ENCODE peak calls at places on chromosomes 3 and 15, in five cellular contexts. R is fibroblast of lung, Q is lower lobe of right lung, P is uterus, I is IMR-90. W is an unnamed sample.

GRCh38 chr3:53776494-53777101 is 69.6 kb downstream of the CHDH start:
- DNase-seq in R (peak; percentile 52), Q (no peak), P (no peak), I (peak; percentile 8), W (no peak)

GRCh38 chr3:143207338-143207961 is 87.9 kb downstream of the CHST2 start:
- DNase-seq in R (peak; percentile 91), Q (no peak), P (no peak), I (peak; percentile 67), W (peak; percentile 46)

GRCh38 chr15:95561463-95561862 is 769.0 kb upstream of the NR2F2 start:
- DNase-seq in R (peak; percentile 62), Q (no peak), P (no peak), I (peak; percentile 55), W (peak; percentile 30)

GRCh38 chr3:38039899-38040261 is 872 bp downstream of the DLEC1 start:
- DNase-seq in R (peak; percentile 45), Q (peak; percentile 84), P (peak; percentile 57), I (peak; percentile 42), W (peak; percentile 41)

GRCh38 chr3:170436697-170437096 is 18.0 kb downstream of the CLDN11 start:
- DNase-seq in R (no peak), Q (no peak), P (no peak), I (no peak), W (no peak)

GRCh38 chr15:63514533-63514943 is 10.1 kb downstream of the USP3 start:
- DNase-seq in R (peak; percentile 75), Q (no peak), P (peak; percentile 51), I (peak; percentile 88), W (peak; percentile 90)

GRCh38 chr3:98563661-98564281 is 29.6 kb downstream of the CPOX start:
- DNase-seq in R (peak; percentile 79), Q (no peak), P (no peak), I (peak; percentile 61), W (peak; percentile 66)

GRCh38 chr3:72185549-72186484 is 400.9 kb upstream of the PROK2 start:
- DNase-seq in R (peak; percentile 92), Q (no peak), P (no peak), I (peak; percentile 80), W (peak; percentile 76)

GRCh38 chr3:184230603-184231528 is 1.5 kb downstream of the VWA5B2 start:
- DNase-seq in R (no peak), Q (no peak), P (no peak), I (no peak), W (no peak)

GRCh38 chr3:126540946-126541627 is 17.1 kb downstream of the CHST13 start:
- DNase-seq in R (no peak), Q (peak; percentile 41), P (peak; percentile 5), I (no peak), W (no peak)

GRCh38 chr3:196969660-196970546 is 1.3 kb upstream of the PIGZ start:
- DNase-seq in R (peak; percentile 27), Q (peak; percentile 78), P (no peak), I (peak; percentile 35), W (peak; percentile 55)

GRCh38 chr15:77565516-77565915 is 67.2 kb downstream of the LINGO1 start:
- DNase-seq in R (no peak), Q (no peak), P (no peak), I (no peak), W (no peak)

GRCh38 chr3:139302084-139302800 is 41.6 kb upstream of the MRPS22 start:
- DNase-seq in R (peak; percentile 100), Q (no peak), P (peak; percentile 39), I (peak; percentile 99), W (peak; percentile 99)

GRCh38 chr15:25882466-25882865 is 19.3 kb upstream of the ATP10A start:
- DNase-seq in R (peak; percentile 49), Q (no peak), P (no peak), I (peak; percentile 39), W (no peak)

GRCh38 chr3:141575879-141576743 is 89.3 kb downstream of the RASA2 start:
- DNase-seq in R (peak; percentile 11), Q (no peak), P (no peak), I (peak; percentile 40), W (peak; percentile 58)

GRCh38 chr15:63699391-63699790 is 102.2 kb downstream of the FBXL22 start:
- DNase-seq in R (no peak), Q (no peak), P (no peak), I (no peak), W (no peak)

GRCh38 chr3:128495435-128495970 is 2.5 kb upstream of the GATA2 start:
- DNase-seq in R (no peak), Q (no peak), P (peak; percentile 34), I (no peak), W (no peak)

GRCh38 chr3:121152573-121152972 is 244.6 kb downstream of the STXBP5L start:
- DNase-seq in R (peak; percentile 12), Q (no peak), P (no peak), I (no peak), W (peak; percentile 53)

GRCh38 chr15:96750361-96750760 is 419.9 kb downstream of the NR2F2 start:
- DNase-seq in R (no peak), Q (no peak), P (no peak), I (no peak), W (no peak)

GRCh38 chr3:185399629-185400339 is 36.8 kb downstream of the MAP3K13 start:
- DNase-seq in R (no peak), Q (no peak), P (no peak), I (no peak), W (no peak)

GRCh38 chr3:73563896-73564582 is 60.7 kb downstream of the PDZRN3 start:
- DNase-seq in R (peak; percentile 73), Q (no peak), P (no peak), I (peak; percentile 49), W (peak; percentile 13)

DNA sequence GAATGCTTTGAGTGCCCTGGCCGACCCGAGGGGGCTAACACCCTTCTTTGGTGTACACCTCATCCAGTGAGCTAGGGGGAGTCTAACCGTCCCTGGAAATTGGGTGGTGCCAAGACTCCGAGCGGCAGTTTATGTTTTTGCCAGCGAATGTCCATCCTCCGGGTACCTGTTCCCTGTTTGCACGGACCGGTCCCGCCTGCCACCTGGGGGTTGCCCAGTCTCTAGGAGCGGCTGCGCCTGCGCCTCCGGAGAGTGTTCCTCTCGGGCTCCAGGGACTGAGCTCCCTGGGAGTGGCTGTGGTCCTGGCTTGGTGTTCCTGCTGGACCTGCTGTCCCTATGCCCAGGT is 913 bp upstream of the WNT7A start:
- DNase-seq in R (no peak), Q (peak; percentile 63), P (no peak), I (no peak), W (no peak)
- TF ChIP-seq CTCF in R (no peak), Q (no peak), P (no peak), I (no peak), W (no peak)

GRCh38 chr3:114690896-114691295 is 397.1 kb downstream of the TIGIT start:
- DNase-seq in R (no peak), Q (no peak), P (no peak), I (no peak), W (no peak)

GRCh38 chr3:114687157-114687556 is 393.3 kb downstream of the TIGIT start:
- DNase-seq in R (no peak), Q (no peak), P (no peak), I (no peak), W (no peak)

GRCh38 chr3:114685053-114685630 is 391.3 kb downstream of the TIGIT start:
- DNase-seq in R (no peak), Q (no peak), P (no peak), I (no peak), W (no peak)

DNA sequence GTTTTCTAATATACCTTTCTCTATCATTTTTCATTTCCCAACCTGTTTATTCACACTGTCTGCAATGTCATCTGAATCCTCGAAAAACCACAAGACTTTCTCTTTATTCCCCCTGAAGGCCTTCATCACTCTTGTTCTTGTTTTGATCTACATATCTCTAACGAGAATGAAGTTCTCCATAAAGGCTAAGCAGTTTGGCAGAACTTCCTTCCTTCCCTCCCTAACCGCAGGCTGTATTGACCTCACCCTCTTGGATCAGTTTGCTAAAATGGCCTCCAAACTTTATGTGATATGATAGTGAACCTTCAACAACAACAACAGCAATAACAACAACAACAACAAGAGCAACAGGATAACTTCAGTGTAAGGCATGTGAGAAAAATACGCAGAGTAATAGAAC is 392.8 kb downstream of the TIGIT start:
- DNase-seq in R (no peak), Q (no peak), P (no peak), I (no peak), W (no peak)
- H3K4me3 ChIP-seq in R (no peak overlapping the region), Q (no peak overlapping the region), P (no peak overlapping the region), I (no peak overlapping the region), W (no peak overlapping the region)

GRCh38 chr3:113173102-113173501 is 38.3 kb upstream of the BOC start:
- DNase-seq in R (no peak), Q (no peak), P (no peak), I (no peak), W (no peak)

GRCh38 chr3:113166357-113166718 is 45.0 kb upstream of the BOC start:
- DNase-seq in R (no peak), Q (no peak), P (no peak), I (no peak), W (no peak)

GRCh38 chr3:113166719-113167492 is 44.5 kb upstream of the BOC start:
- DNase-seq in R (peak; percentile 80), Q (no peak), P (peak; percentile 75), I (peak; percentile 65), W (peak; percentile 53)

GRCh38 chr3:113167929-113168771 is 43.2 kb upstream of the BOC start:
- DNase-seq in R (no peak), Q (no peak), P (peak; percentile 80), I (no peak), W (no peak)

DNA sequence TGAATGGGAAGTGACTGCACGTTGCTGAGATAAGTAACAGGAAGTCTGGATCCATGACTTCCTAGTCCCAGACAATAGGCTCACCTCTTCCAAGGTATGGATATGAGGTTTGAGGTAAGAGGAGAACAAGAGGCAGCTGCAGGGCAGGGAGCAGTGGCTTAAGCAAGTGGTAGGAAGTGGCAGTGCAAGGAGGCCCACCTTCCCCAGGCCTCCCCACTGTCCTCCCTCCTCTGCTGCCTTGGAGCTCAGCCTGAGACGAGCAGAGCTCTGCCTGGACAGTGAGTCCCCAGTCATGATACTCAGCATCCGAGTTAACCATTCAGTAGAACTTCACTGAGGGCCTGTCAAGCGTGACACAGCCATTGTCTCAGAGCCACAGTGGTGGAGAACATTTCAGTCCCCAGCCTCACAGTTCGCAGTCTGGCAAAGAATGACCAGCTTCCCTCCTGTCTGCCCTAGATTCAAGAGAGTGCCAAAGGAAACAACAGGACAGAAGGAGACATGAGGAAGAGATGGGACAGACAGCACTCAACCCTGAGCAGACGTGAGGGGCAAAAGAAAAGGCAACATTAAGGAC is 41.4 kb upstream of the BOC start:
- DNase-seq in R (no peak), Q (no peak), P (no peak), I (no peak), W (no peak)
- TF ChIP-seq CTCF in R (no peak), Q (no peak), P (no peak), I (no peak), W (no peak)

GRCh38 chr3:150091626-150092025 is 120.9 kb upstream of the PFN2 start:
- DNase-seq in R (no peak), Q (no peak), P (no peak), I (no peak), W (no peak)

GRCh38 chr3:150090006-150090405 is 119.3 kb upstream of the PFN2 start:
- DNase-seq in R (peak; percentile 80), Q (no peak), P (no peak), I (peak; percentile 55), W (no peak)

GRCh38 chr3:150094150-150094932 is 123.6 kb upstream of the PFN2 start:
- DNase-seq in R (peak; percentile 67), Q (no peak), P (no peak), I (peak; percentile 71), W (no peak)

DNA sequence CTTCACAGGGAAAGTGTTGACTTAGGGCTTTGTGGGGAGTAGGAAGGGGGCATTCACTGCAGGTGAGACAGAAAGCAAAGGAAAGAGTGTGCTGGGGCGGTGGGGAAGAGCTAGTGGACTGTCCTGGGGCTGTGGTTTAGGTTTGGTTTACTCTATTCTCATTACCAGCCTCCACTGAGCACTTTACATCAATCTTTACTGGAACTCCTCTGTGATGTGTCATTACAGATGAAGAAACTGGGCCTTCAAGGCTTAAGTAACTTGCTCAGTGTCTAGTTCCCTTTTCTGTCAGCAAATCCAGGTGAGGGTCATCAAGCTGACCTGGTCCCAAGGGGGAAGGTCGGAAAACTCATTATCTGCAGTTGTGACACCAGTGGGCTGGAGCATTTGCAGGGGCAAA is 120.2 kb upstream of the PFN2 start:
- DNase-seq in R (peak; percentile 38), Q (no peak), P (no peak), I (peak; percentile 37), W (no peak)
- H3K4me3 ChIP-seq in R (no peak overlapping the region), Q (no peak overlapping the region), P (no peak overlapping the region), I (no peak overlapping the region), W (no peak overlapping the region)